ENCODE peak calls at places on chromosomes 5 and 9, in six cellular contexts. Y, E, Z, L, G and J are unnamed samples.
A peak's percentile ranks its signal among the peaks of the same experiment; 100 is the strongest.

GRCh38 chr5:37005946-37006540 is 129.5 kb downstream of the NIPBL start:
- DNase-seq in G (no peak), Y (no peak), Z (no peak), E (no peak), L (peak; percentile 52), J (peak; percentile 54)

GRCh38 chr5:43555895-43556606 is 826 bp downstream of the PAIP1 start:
- DNase-seq in E (peak; percentile 79), Z (peak; percentile 75), L (peak; percentile 41), Y (no peak), G (peak; percentile 17), J (peak; percentile 37)

GRCh38 chr9:95048225-95049087 is 269.1 kb downstream of the FANCC start:
- DNase-seq in Y (no peak), Z (peak; percentile 84), L (peak; percentile 46), E (peak; percentile 46), G (peak; percentile 31), J (peak; percentile 44)

GRCh38 chr9:83962165-83962564 is 17.9 kb downstream of the HNRNPK start:
- DNase-seq in Z (no peak), L (peak; percentile 42), G (no peak), Y (no peak), E (no peak), J (peak; percentile 55)

GRCh38 chr5:151063590-151063989 is 17.2 kb downstream of the TNIP1 start:
- DNase-seq in L (peak; percentile 26), Z (no peak), Y (no peak), E (no peak), G (no peak), J (no peak)

GRCh38 chr5:118115791-118116190 is 872.6 kb downstream of the DTWD2 start:
- DNase-seq in E (no peak), Y (no peak), G (no peak), Z (no peak), L (no peak), J (no peak)

GRCh38 chr5:126178521-126178920 is 244.7 kb upstream of the GRAMD2B start:
- DNase-seq in L (peak; percentile 78), Z (no peak), Y (peak; percentile 44), G (no peak), E (no peak), J (peak; percentile 98)

GRCh38 chr9:34573599-34574325 is 15.8 kb downstream of the CNTFR start:
- DNase-seq in L (no peak), Z (no peak), E (no peak), Y (no peak), G (no peak), J (no peak)

GRCh38 chr5:142512680-142513042 is 173.2 kb downstream of the FGF1 start:
- DNase-seq in G (no peak), Y (no peak), Z (no peak), E (no peak), L (peak; percentile 44), J (no peak)

GRCh38 chr5:147530801-147531389 is 21.0 kb upstream of the DPYSL3 start:
- DNase-seq in L (peak; percentile 79), Z (no peak), E (no peak), Y (peak; percentile 71), G (no peak), J (peak; percentile 87)

GRCh38 chr9:94804917-94805544 is 78.5 kb downstream of the AOPEP start:
- DNase-seq in Y (no peak), E (no peak), Z (no peak), G (no peak), L (no peak), J (no peak)

GRCh38 chr9:91945277-91946074 is 4.6 kb downstream of the ROR2 start:
- DNase-seq in E (no peak), Z (no peak), Y (no peak), G (no peak), L (peak; percentile 87), J (peak; percentile 91)

GRCh38 chr5:25963251-25964008 is 1075.0 kb downstream of the CDH9 start:
- DNase-seq in E (no peak), L (no peak), Y (no peak), G (no peak), Z (peak; percentile 64), J (no peak)

GRCh38 chr5:143515829-143516228 is 112.3 kb upstream of the NR3C1 start:
- DNase-seq in E (no peak), G (no peak), Z (no peak), Y (peak; percentile 39), L (peak; percentile 32), J (no peak)